ENCODE peak calls at places on chromosome 13, in five cellular contexts. C is stromal cell of bone marrow; F is stimulated activated effector memory CD8-positive, alpha-beta T cell treated with anti-CD3 and anti-CD28 coated beads, Interleukin-12 subunit alpha, Interleukin-12 subunit beta, amount 100 ng/mL, for 72 hours; H is heart left ventricle; S is stimulated activated CD4-positive, alpha-beta T cell treated with anti-CD3 and anti-CD28 coated beads, TNF-alpha, amount 100 ng/mL, for 48 hours. B is an unnamed sample.

GRCh38 chr13:27131202-27131623 is 40.4 kb downstream of the USP12 start:
- DNase-seq in H (no peak), C (no peak), S (peak; percentile 57), F (peak; percentile 57), B (no peak)

GRCh38 chr13:25300861-25301346 is 521 bp upstream of the NUP58 start:
- DNase-seq in F (no peak), S (no peak), C (no peak), H (peak; percentile 33), B (no peak)

GRCh38 chr13:114027046-114027760 is 53.3 kb upstream of the C13orf46 start:
- DNase-seq in S (no peak), F (no peak), H (peak; percentile 62), C (no peak), B (no peak)

GRCh38 chr13:114025432-114026127 is 51.7 kb upstream of the C13orf46 start:
- DNase-seq in H (no peak), C (no peak), S (no peak), F (no peak), B (no peak)

GRCh38 chr13:34542321-34542720 is 399.7 kb upstream of the NBEA start:
- DNase-seq in C (no peak), F (no peak), S (no peak), H (no peak), B (no peak)

GRCh38 chr13:65540064-65540635 is 1690.0 kb downstream of the PCDH9 start:
- DNase-seq in S (no peak), C (peak; percentile 18), F (no peak), H (no peak), B (no peak)

GRCh38 chr13:96898855-96899254 is 95.4 kb downstream of the OXGR1 start:
- DNase-seq in F (no peak), C (no peak), H (no peak), S (no peak), B (no peak)

GRCh38 chr13:41577437-41577836 is 120.1 kb downstream of the RGCC start:
- DNase-seq in F (no peak), S (no peak), H (peak; percentile 33), C (peak; percentile 58), B (no peak)

GRCh38 chr13:45178349-45179142 is 22.3 kb downstream of the KCTD4 start:
- DNase-seq in F (no peak), H (no peak), C (peak; percentile 86), S (no peak), B (no peak)

GRCh38 chr13:39407138-39407537 is 195.9 kb downstream of the LHFPL6 start:
- DNase-seq in S (no peak), H (no peak), F (no peak), C (no peak), B (no peak)

GRCh38 chr13:98435356-98435755 is 141.6 kb downstream of the STK24 start:
- DNase-seq in H (no peak), C (no peak), F (no peak), S (no peak), B (no peak)

GRCh38 chr13:98228661-98229349 is 51.7 kb upstream of the RNF113B start:
- DNase-seq in H (no peak), C (no peak), F (no peak), S (no peak), B (no peak)

GRCh38 chr13:98261165-98261672 is 84.2 kb upstream of the RNF113B start:
- DNase-seq in F (no peak), H (no peak), C (no peak), S (no peak), B (no peak)

GRCh38 chr13:66665991-66666390 is 564.1 kb downstream of the PCDH9 start:
- DNase-seq in H (no peak), S (no peak), C (peak; percentile 96), F (no peak), B (no peak)

GRCh38 chr13:44576396-44577235 is 486 bp upstream of the TSC22D1 start:
- DNase-seq in C (no peak), S (peak; percentile 8), H (peak; percentile 43), F (no peak), B (peak; percentile 24)

GRCh38 chr13:93388701-93389100 is 162.1 kb downstream of the GPC6 start:
- DNase-seq in H (no peak), C (peak; percentile 7), F (no peak), S (no peak), B (no peak)

GRCh38 chr13:43005460-43006236 is 13.6 kb upstream of the EPSTI1 start:
- DNase-seq in H (no peak), S (no peak), C (no peak), F (no peak), B (no peak)

GRCh38 chr13:48892311-48892710 is 83.4 kb upstream of the FNDC3A start:
- DNase-seq in C (peak; percentile 88), S (no peak), F (no peak), H (no peak), B (no peak)

GRCh38 chr13:34277971-34278370 is 460.0 kb downstream of the RFC3 start:
- DNase-seq in C (no peak), F (no peak), H (no peak), S (no peak), B (no peak)

GRCh38 chr13:30143671-30144400 is 163.5 kb downstream of the KATNAL1 start:
- DNase-seq in S (no peak), F (no peak), C (no peak), H (no peak), B (no peak)

GRCh38 chr13:40666905-40667621 is 622 bp upstream of the FOXO1 start:
- DNase-seq in H (peak; percentile 79), S (no peak), F (no peak), C (no peak), B (no peak)

GRCh38 chr13:108662528-108662927 is 33.1 kb downstream of the MYO16 start:
- DNase-seq in H (no peak), S (no peak), C (no peak), F (no peak), B (no peak)

GRCh38 chr13:26971990-26972888 is 199.4 kb downstream of the USP12 start:
- DNase-seq in S (no peak), H (no peak), C (no peak), F (no peak), B (no peak)

GRCh38 chr13:29474991-29475390 is 120.5 kb downstream of the SLC7A1 start:
- DNase-seq in H (no peak), S (no peak), F (no peak), C (no peak), B (no peak)

GRCh38 chr13:45249662-45250061 is 48.8 kb upstream of the KCTD4 start:
- DNase-seq in F (no peak), S (no peak), H (no peak), C (no peak), B (no peak)

GRCh38 chr13:114043421-114044053 is 69.7 kb upstream of the C13orf46 start:
- DNase-seq in C (peak; percentile 77), F (no peak), S (no peak), H (peak; percentile 51), B (no peak)

GRCh38 chr13:30872685-30873443 is 33.2 kb upstream of the MEDAG start:
- DNase-seq in C (peak; percentile 95), H (no peak), S (no peak), F (no peak), B (no peak)

GRCh38 chr13:30121244-30121643 is 186.1 kb downstream of the KATNAL1 start:
- DNase-seq in S (no peak), C (no peak), H (no peak), F (no peak), B (no peak)

B was measured in thoracic aorta.